ENCODE peak calls at places on chromosomes 5 and 9, in ten cellular contexts. O is CD8-positive, alpha-beta T cell; N is foreskin fibroblast; G is skeletal muscle cell; V is Peyer's patch; L is fibroblast of pulmonary artery; B is lower lobe of right lung; A is A549; R is heart left ventricle; F is left ventricle myocardium inferior. M is an unnamed sample.

GRCh38 chr5:129905467-129906176 is 1.4 kb downstream of the CHSY3 start:
- DNase-seq in B (peak; percentile 46), O (no peak), R (no peak), G (no peak), L (peak; percentile 13), N (no peak), F (no peak), A (peak; percentile 6), V (peak; percentile 48), M (peak; percentile 20)

GRCh38 chr5:113283558-113283957 is 151.2 kb downstream of the TSSK1B start:
- DNase-seq in V (no peak), B (no peak), F (no peak), A (no peak), N (no peak), O (no peak), G (no peak), L (no peak), R (no peak), M (no peak)

GRCh38 chr9:13942695-13943094 is 371.2 kb downstream of the NFIB start:
- DNase-seq in F (no peak), A (peak; percentile 36), R (no peak), O (no peak), N (peak; percentile 95), V (no peak), G (peak; percentile 95), B (no peak), L (peak; percentile 95), M (peak; percentile 87)

GRCh38 chr5:980001-980588 is 28.5 kb upstream of the NKD2 start:
- DNase-seq in O (no peak), N (no peak), F (no peak), B (no peak), L (no peak), A (no peak), G (no peak), V (no peak), R (no peak), M (no peak)

GRCh38 chr5:98296426-98296825 is 477.0 kb upstream of the RGMB start:
- DNase-seq in V (no peak), G (no peak), N (peak; percentile 67), B (no peak), O (no peak), A (no peak), F (no peak), R (no peak), L (peak; percentile 58), M (peak; percentile 52)

GRCh38 chr9:89185980-89186379 is 7.4 kb upstream of the SHC3 start:
- DNase-seq in L (peak; percentile 57), O (no peak), B (no peak), R (no peak), F (no peak), N (peak; percentile 41), V (no peak), G (no peak), A (no peak), M (peak; percentile 37)

GRCh38 chr9:87957839-87958238 is 16.5 kb downstream of the CDK20 start:
- DNase-seq in N (no peak), L (no peak), O (no peak), G (no peak), B (no peak), A (no peak), V (no peak), F (no peak), R (no peak), M (no peak)

GRCh38 chr9:18821794-18822193 is 211.2 kb downstream of the SAXO1 start:
- DNase-seq in R (no peak), B (no peak), A (no peak), L (no peak), V (no peak), O (no peak), G (no peak), F (no peak), N (peak; percentile 38), M (no peak)

GRCh38 chr5:157236423-157236822 is 29.5 kb upstream of the CYFIP2 start:
- DNase-seq in G (no peak), O (no peak), V (no peak), B (no peak), L (no peak), N (no peak), R (no peak), F (no peak), A (no peak), M (no peak)

GRCh38 chr5:97629281-97629680 is 446.2 kb upstream of the RIOK2 start:
- DNase-seq in N (peak; percentile 95), L (peak; percentile 92), B (no peak), V (no peak), O (no peak), A (no peak), F (peak; percentile 27), R (peak; percentile 67), G (peak; percentile 69), M (peak; percentile 92)

GRCh38 chr9:89555426-89556375 is 49.1 kb upstream of the GADD45G start:
- DNase-seq in N (no peak), O (no peak), R (no peak), B (no peak), G (no peak), V (no peak), L (peak; percentile 21), A (no peak), F (no peak), M (peak; percentile 4)

DNA sequence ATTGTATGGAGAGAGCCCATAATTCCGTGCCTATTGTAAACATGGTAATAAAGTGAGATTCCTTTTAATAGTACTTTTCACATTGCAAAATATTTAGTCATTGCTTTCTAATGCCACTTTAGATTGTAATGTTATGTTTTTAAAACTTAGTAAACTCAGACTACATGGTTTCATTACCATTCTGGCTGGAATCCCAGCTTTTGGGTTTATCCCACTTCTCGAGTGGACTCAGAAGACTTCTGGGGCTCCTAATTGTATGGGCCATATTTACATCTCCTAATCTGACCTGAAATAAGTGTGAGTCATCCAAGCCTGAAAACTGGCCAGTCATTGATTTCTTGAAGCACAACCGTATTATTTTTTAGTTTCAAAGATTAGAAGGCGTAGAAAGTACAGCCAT is 217.5 kb downstream of the CAAP1 start:
- DNase-seq in B (no peak), G (no peak), A (no peak), V (no peak), F (no peak), N (no peak), R (no peak), L (no peak), O (no peak), M (no peak)
- H3K4me3 ChIP-seq in B (no peak overlapping the region), G (no peak overlapping the region), A (no peak overlapping the region), V (no peak overlapping the region), F (no peak overlapping the region), N (no peak overlapping the region), R (no peak overlapping the region), L (no peak overlapping the region), O (no peak overlapping the region), M (no peak overlapping the region)

DNA sequence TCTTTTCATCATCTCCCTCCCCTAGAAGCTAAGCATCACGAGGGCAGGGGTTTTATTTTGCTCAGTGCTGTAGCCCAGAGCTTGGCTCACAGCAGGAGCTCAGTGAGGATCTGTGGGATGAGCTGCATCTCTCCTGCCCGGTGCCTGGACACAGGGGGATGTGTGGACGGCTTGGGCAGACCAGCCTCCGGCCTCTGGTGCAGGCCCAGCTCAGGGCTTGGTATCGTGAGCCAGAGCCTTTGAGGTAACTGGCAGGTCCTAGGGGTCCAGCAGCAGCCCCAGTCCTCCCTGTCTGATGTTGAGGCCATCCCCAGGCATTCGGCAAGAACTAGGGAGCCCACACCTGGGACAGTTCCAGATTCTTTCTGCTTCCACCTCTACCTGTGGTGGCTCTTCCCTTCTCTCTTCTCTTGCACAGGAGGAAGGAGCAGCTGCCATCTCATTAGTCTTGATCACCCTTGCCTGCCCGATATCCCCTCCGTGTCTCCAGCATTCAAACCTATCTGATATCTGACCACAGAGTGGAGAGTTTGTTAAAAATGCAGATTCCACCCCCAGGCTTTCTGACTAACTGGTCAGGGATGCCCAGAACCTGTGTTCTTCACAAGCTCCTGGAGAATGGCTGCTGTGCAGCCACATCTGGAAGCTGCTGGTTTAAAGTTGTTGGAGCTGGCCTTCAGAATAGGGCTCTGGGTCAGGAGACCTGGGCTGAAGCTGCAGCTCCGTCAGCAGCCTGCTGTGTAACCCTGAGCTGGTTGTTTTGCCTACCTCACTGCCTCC is 7.9 kb upstream of the SLC6A7 start:
- DNase-seq in B (no peak), A (no peak), O (no peak), L (no peak), R (no peak), G (no peak), F (no peak), V (peak; percentile 49), N (peak; percentile 25), M (no peak)
- H3K4me3 ChIP-seq in B (no peak overlapping the region), A (no peak overlapping the region), O (no peak overlapping the region), L (no peak overlapping the region), R (no peak overlapping the region), G (no peak overlapping the region), F (no peak overlapping the region), V (no peak overlapping the region), N (no peak overlapping the region), M (no peak overlapping the region)

DNA sequence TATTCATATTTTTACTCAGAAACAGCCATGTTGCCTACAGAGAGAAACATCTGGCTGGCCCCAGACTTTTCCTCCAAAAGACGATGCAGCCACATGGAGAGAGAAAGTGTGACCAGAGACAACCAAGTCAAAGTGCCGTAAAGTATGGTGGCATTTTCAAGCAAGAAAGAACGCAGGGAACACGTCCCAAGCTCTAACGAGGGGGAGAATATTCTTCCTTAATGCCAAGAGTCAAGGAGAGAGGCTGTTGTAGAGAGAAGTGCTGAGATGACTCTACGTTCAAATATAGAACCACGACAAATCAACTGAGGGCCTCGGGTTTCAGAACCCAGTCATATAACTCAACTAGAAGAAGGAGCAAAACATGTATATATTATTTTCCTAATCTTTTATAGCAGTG is 55.9 kb downstream of the FNBP1 start:
- DNase-seq in O (no peak), G (no peak), L (no peak), R (no peak), B (no peak), A (no peak), V (no peak), N (no peak), F (no peak), M (no peak)
- H3K4me3 ChIP-seq in O (no peak overlapping the region), G (no peak overlapping the region), L (no peak overlapping the region), R (no peak overlapping the region), B (no peak overlapping the region), A (no peak overlapping the region), V (no peak overlapping the region), N (no peak overlapping the region), F (no peak overlapping the region), M (no peak overlapping the region)

GRCh38 chr5:73434461-73434860 is 14.1 kb downstream of the FOXD1 start:
- DNase-seq in L (no peak), A (no peak), G (no peak), V (no peak), N (no peak), O (no peak), B (no peak), R (no peak), F (no peak), M (no peak)

GRCh38 chr5:73434921-73435320 is 13.7 kb downstream of the FOXD1 start:
- DNase-seq in A (no peak), O (no peak), L (no peak), N (no peak), F (no peak), B (no peak), G (no peak), V (no peak), R (no peak), M (no peak)

GRCh38 chr5:73436535-73437125 is 11.9 kb downstream of the FOXD1 start:
- DNase-seq in A (no peak), V (peak; percentile 78), F (no peak), G (no peak), N (no peak), R (no peak), L (no peak), O (no peak), B (no peak), M (no peak)

GRCh38 chr5:73437126-73438047 is 11.2 kb downstream of the FOXD1 start:
- DNase-seq in R (no peak), O (no peak), L (no peak), A (peak; percentile 79), B (no peak), G (no peak), V (peak; percentile 82), N (peak; percentile 83), F (no peak), M (no peak)

GRCh38 chr5:73435640-73436534 is 12.7 kb downstream of the FOXD1 start:
- DNase-seq in G (no peak), B (no peak), L (no peak), R (no peak), A (no peak), V (no peak), N (no peak), F (no peak), O (no peak), M (no peak)
- H3K4me3 ChIP-seq in G (peak overlapping the region; percentile 9), B (no peak overlapping the region), L (no peak overlapping the region), R (no peak overlapping the region), A (no peak overlapping the region), V (peak overlapping the region; percentile 53), N (no peak overlapping the region), F (peak overlapping the region; percentile 50), O (no peak overlapping the region), M (no peak overlapping the region)

M was measured in cardiac fibroblast.